ENCODE peak calls at places on chromosomes 3 and 15, in six cellular contexts. L is suprapubic skin, T is transverse colon, S is endothelial cell of umbilical vein, F is body of pancreas, J is sigmoid colon. O is an unnamed sample.

GRCh38 chr3:109679672-109680071 is 342.3 kb upstream of the DPPA4 start:
- DNase-seq in S (no peak), F (no peak), L (no peak), J (no peak), T (no peak), O (no peak)

GRCh38 chr3:59367150-59367549 is 317.3 kb upstream of the CFAP20DC start:
- DNase-seq in J (no peak), L (no peak), S (no peak), F (no peak), T (no peak), O (no peak)

GRCh38 chr15:82855286-82856092 is 46.1 kb downstream of the WHAMM start:
- DNase-seq in L (peak), T (no peak), S (peak), J (no peak), F (no peak), O (no peak)

GRCh38 chr15:84889991-84890669 is 5.7 kb downstream of the SLC28A1 start:
- DNase-seq in F (no peak), L (no peak), T (no peak), J (no peak), S (no peak), O (no peak)

GRCh38 chr15:35540031-35540430 is 5.9 kb downstream of the DPH6 start:
- DNase-seq in L (no peak), S (no peak), F (no peak), T (no peak), J (no peak), O (no peak)

GRCh38 chr3:180704532-180704931 is 25.2 kb upstream of the CCDC39 start:
- DNase-seq in T (no peak), F (no peak), S (no peak), J (no peak), L (no peak), O (no peak)

GRCh38 chr15:36797128-36797527 is 217.7 kb downstream of the CDIN1 start:
- DNase-seq in T (no peak), S (no peak), F (no peak), L (no peak), J (no peak), O (no peak)

GRCh38 chr3:119323401-119324107 is 29.4 kb downstream of the ARHGAP31 start:
- DNase-seq in S (no peak), L (no peak), T (no peak), J (no peak), F (peak), O (peak)

GRCh38 chr15:50558012-50558411 is 11.5 kb upstream of the USP50 start:
- DNase-seq in T (no peak), F (no peak), L (no peak), J (no peak), S (no peak), O (no peak)

GRCh38 chr15:80779658-80780415 is 667 bp downstream of the CEMIP start:
- DNase-seq in S (peak), L (no peak), F (no peak), J (no peak), T (peak), O (no peak)

GRCh38 chr3:157436583-157437300 is at the start of gene PTX3:
- DNase-seq in J (peak), F (peak), T (no peak), L (peak), S (peak), O (peak)

GRCh38 chr3:8713901-8714759 is 19.5 kb upstream of the CAV3 start:
- DNase-seq in L (no peak), J (no peak), S (no peak), F (no peak), T (no peak), O (no peak)

GRCh38 chr3:3157484-3157883 is 22.0 kb downstream of the CRBN start:
- DNase-seq in J (no peak), L (no peak), S (no peak), T (no peak), F (no peak), O (no peak)
- TF ChIP-seq CTCF in J (no peak), L (no peak), S (no peak), T (no peak), F (no peak), O (no peak)

DNA sequence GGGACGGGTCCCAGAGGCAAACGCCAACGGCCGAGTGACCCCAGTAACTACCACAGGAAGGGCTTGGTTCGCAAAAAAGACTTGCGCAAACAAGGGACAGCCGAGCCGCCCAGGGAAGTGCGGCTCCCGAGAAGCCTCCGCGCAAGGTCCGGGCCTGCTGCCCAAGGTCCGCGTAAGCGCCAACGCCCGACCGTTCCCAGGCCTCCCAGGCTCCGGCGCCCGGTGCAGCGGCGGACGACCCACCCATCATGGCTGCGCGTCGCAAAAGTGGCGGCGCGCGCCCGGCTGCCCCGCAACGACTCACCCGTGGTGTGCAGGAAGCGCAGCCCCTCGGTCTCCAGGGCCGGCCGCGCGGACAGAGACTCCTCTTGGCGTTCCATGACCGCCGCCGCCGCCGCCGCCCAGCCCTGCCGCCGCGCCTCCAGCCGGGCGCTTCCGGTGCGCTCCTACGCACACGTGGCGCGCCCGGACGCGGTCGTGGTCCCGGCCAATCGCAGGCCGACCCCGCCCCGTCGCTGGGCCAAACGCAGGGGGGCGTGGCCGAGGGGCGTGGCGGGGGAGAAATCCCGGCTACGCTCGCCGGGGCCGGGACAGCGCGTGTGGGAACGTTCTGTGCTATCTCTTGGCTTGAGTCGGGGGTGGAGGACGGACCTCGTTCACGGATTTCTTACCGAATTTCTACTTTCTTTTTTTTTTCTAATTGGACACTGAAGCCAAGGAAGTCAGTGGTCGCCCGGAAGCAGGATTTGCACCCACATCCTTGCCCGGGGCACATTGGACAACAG is at the start of gene SELENOS:
- DNase-seq in S (peak), T (peak), L (peak), J (peak), F (peak), O (peak)
- TF ChIP-seq POLR2A in S (peak), T (peak), L (no peak), J (peak), F (peak), O (peak)

GRCh38 chr15:43529141-43529540 is 11.7 kb downstream of the MAP1A start:
- DNase-seq in J (peak), L (no peak), S (no peak), T (no peak), F (no peak), O (no peak)

GRCh38 chr15:43527802-43528541 is 10.6 kb downstream of the MAP1A start:
- DNase-seq in T (no peak), J (peak), F (no peak), L (no peak), S (no peak), O (no peak)

GRCh38 chr15:43527016-43527801 is 9.8 kb downstream of the MAP1A start:
- DNase-seq in T (no peak), S (no peak), J (peak), F (no peak), L (no peak), O (no peak)

GRCh38 chr15:43529587-43530345 is 12.4 kb downstream of the MAP1A start:
- DNase-seq in F (no peak), S (no peak), L (no peak), J (no peak), T (no peak), O (no peak)

DNA sequence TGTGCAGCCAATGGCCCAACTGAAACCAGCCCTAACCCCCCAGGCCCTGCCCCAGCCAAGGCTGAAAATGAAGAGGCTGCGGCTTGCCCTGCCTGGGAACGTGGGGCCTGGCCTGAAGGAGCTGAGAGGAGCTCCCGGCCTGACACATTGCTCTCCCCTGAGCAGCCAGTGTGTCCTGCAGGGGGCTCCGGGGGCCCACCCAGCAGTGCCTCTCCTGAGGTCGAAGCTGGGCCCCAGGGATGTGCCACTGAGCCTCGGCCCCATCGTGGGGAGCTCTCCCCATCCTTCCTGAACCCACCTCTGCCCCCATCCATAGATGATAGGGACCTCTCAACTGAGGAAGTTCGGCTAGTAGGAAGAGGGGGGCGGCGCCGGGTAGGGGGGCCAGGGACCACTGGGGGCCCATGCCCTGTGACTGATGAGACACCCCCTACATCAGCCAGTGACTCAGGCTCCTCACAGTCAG is 11.2 kb downstream of the MAP1A start:
- DNase-seq in F (no peak), T (no peak), L (no peak), J (peak), S (no peak), O (no peak)
- TF ChIP-seq CTCF in F (no peak), T (no peak), L (no peak), J (no peak), S (no peak), O (no peak)

GRCh38 chr3:113698213-113698742 is 1.8 kb upstream of the USF3 start:
- DNase-seq in T (no peak), J (no peak), L (no peak), F (no peak), S (no peak), O (no peak)

GRCh38 chr3:113696658-113697191 is 283 bp upstream of the USF3 start:
- DNase-seq in S (peak), L (peak), J (peak), T (peak), F (peak), O (peak)

GRCh38 chr3:113695426-113695817 is 1.0 kb downstream of the USF3 start:
- DNase-seq in L (no peak), T (no peak), J (no peak), F (no peak), S (no peak), O (peak)

GRCh38 chr3:113697192-113698090 is 999 bp upstream of the USF3 start:
- DNase-seq in L (peak), J (peak), T (peak), S (peak), F (peak), O (peak)

DNA sequence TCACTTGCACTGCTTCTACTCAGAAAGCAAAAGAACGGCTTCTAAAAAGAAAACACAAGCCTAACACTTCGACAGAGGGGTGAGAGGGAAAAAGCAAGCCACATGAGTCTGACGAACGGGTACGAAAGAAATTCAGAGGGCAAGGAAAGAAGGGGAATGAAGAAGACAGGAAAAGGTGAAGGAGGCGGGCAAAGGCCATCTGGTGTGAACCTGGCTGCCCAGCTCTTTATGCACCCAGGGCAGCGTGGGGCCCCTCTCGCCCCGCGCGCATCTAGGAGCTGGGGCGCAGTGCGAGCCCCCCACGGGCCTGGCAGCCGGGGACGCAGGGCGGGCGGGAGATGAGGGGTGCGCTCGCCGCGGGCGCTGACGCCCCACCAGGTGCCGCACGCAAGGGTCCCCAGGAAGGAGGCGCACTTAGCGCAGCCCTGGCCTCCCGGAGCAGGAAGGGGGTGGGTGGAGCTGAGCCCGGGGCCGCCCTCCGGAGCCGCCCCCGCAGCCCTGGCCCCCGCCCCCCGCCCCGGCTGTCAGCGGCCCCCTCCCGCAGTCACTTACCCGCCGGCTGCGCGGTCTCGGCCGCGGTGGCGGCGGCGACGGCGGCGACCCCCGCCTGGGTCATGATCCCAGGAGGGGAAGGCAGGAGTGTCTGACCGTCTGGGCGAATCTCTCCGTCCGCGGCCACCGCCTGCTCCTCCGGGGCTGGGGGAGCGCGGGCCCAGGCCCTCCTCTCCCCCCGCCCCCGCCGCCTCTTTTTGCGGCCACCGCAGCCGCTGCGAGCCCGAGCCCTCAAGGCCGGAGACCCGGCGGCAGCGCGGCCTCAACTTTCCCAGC is at the start of gene USF3:
- DNase-seq in S (peak), F (peak), L (peak), J (peak), T (peak), O (peak)
- TF ChIP-seq POLR2A in S (peak), F (peak), L (no peak), J (peak), T (peak), O (peak)

GRCh38 chr3:126370606-126371005 is 13.4 kb upstream of the KLF15 start:
- DNase-seq in S (no peak), F (no peak), L (peak), J (peak), T (no peak), O (no peak)

GRCh38 chr3:126371096-126371705 is 14.0 kb upstream of the KLF15 start:
- DNase-seq in L (peak), J (peak), F (no peak), T (no peak), S (no peak), O (no peak)

GRCh38 chr3:126373146-126373613 is 16.0 kb upstream of the KLF15 start:
- DNase-seq in F (no peak), T (no peak), S (no peak), L (peak), J (peak), O (no peak)

GRCh38 chr3:126373682-126374601 is 16.7 kb upstream of the KLF15 start:
- DNase-seq in S (no peak), F (no peak), L (peak), J (peak), T (no peak), O (no peak)

GRCh38 chr3:126372413-126373145 is 15.4 kb upstream of the KLF15 start:
- DNase-seq in F (no peak), S (no peak), J (peak), L (peak), T (no peak), O (no peak)
- TF ChIP-seq CTCF in F (peak), S (no peak), J (no peak), L (no peak), T (no peak), O (no peak)

GRCh38 chr15:89787946-89788345 is 11.8 kb downstream of the MESP2 start:
- DNase-seq in T (no peak), L (no peak), F (no peak), J (no peak), S (no peak), O (no peak)

GRCh38 chr15:89783861-89784685 is 7.9 kb downstream of the MESP2 start:
- DNase-seq in F (no peak), J (no peak), L (no peak), S (no peak), T (peak), O (no peak)

GRCh38 chr15:89785064-89785770 is 9.1 kb downstream of the MESP2 start:
- DNase-seq in L (no peak), T (peak), J (no peak), F (no peak), S (no peak), O (no peak)

GRCh38 chr15:89784686-89784960 is 8.5 kb downstream of the MESP2 start:
- DNase-seq in L (no peak), J (no peak), T (no peak), F (no peak), S (no peak), O (no peak)

GRCh38 chr15:89785771-89786135 is 9.6 kb downstream of the MESP2 start:
- DNase-seq in F (no peak), S (peak), J (no peak), L (no peak), T (no peak), O (no peak)
- TF ChIP-seq POLR2A in F (no peak), S (no peak), J (no peak), L (no peak), T (no peak), O (no peak)

DNA sequence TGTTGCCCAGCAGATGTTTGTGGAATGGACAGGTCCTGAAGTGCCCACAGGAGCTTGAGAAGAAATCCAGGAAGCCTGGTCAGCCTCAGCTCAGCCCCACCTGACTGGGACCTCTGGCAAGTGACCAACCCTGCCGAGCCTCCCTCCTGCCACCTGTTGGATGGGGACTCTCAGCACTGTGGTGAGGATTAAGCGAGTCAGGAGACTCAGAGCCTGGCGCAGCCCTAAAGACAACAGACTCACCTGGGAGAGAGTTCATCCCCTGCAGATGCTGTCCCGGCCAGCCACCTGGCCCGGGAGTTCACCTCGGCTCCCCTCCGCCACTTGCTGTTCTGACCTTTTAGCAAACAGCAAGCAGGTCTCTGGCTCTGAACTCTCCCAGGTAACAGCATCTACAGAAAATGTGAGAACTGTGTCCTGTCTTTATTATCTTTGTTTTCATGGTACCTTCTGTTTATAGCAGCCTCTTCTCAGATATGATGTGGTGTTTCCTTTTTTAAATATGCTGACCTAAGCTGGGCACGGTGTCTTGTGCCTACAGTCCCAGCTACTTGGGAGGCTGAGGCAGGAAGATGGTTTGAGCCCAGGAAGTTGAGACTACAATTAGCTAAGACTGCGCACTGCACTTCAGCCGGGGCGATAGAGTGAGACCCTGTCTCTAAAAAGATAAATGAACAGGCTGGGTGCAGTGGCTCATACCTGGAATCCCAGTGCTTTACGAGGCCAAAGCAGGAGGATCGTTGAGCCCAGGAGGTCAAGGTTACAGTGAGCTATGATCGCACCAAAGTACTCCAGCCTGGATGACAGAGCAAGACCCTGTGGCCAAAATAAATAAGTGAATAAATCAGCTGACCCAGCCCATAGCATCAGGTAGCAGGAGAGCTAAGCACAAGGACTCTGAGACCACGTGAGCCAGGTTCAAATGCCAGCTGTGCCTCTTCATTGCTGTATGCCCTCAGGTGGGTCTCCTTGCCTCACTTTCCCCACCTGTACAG is 32.4 kb upstream of the SLC6A6 start:
- DNase-seq in T (peak), S (no peak), L (no peak), J (no peak), F (peak), O (no peak)
- TF ChIP-seq CTCF in T (peak), S (no peak), L (no peak), J (no peak), F (peak), O (no peak)

DNA sequence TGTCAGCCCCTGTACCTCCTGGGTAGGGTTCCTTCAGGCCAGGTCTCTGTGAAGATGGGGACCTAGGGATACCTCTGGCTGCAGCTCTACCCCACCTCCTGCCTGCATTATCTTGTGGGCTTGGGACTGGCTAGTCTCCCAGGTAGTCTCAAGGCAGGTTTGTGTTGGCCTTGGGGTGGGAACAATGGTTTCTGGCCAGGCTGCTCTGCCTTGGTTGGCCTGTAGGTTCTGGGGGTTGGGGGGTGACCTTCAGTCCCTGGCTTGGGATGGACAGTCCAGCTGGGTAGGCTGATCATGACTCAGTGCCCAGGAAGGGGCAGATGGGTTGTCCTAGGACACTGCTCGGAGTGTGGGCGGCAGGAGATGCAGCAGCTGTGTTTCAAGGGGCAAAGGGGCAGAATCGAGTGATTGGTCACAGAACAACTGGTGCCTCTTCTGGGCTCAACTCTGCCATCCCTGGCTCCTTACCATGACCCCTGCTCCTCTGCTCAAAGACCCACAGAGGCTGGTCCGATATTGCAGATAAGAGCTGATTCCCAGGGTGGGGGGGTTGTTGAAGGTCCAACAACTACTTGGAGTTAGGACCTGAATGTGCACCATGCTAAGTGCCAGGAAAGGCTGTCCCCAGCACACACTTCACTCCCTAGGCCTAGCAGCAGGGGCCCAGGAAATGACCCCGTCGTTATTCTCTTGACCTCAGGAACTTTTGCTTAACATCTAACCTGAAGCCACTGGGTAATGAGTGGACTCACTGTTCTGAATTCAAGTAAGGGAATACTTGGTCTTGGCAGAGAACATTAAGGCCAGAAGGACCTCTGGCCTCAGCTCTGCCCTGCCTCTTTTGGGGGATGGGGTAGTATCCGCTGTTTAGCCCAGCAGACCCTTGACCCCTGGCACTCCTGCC is 18.1 kb upstream of the BSN start:
- DNase-seq in S (no peak), F (no peak), J (no peak), L (no peak), T (no peak), O (no peak)
- TF ChIP-seq POLR2A in S (no peak), F (no peak), J (no peak), L (no peak), T (no peak), O (no peak)

O was measured in NB4.